ENCODE peak calls at places on chromosomes 3 and 15, in seven cellular contexts. H, M, A, E, J, F and R are unnamed samples.

GRCh38 chr15:82871577-82872484 is 62.4 kb downstream of the WHAMM start:
- DNase-seq in H (no peak), M (no peak), A (peak), E (no peak), J (no peak), F (no peak), R (no peak)

GRCh38 chr3:27590437-27591320 is 106.5 kb upstream of the SLC4A7 start:
- DNase-seq in H (no peak), M (no peak), A (peak), E (peak), J (no peak), F (no peak), R (no peak)

GRCh38 chr15:39455502-39455991 is 125.3 kb upstream of the THBS1 start:
- DNase-seq in H (no peak), M (no peak), A (peak), E (peak), J (peak), F (no peak), R (no peak)

GRCh38 chr15:63908986-63909385 is 75.2 kb upstream of the HERC1 start:
- DNase-seq in H (no peak), M (no peak), A (no peak), E (peak), J (no peak), F (no peak), R (no peak)

GRCh38 chr3:53711387-53711786 is 134.8 kb downstream of the CHDH start:
- DNase-seq in H (no peak), M (no peak), A (no peak), E (no peak), J (no peak), F (no peak), R (no peak)

GRCh38 chr15:90143176-90143655 is 40.9 kb upstream of the IDH2 start:
- DNase-seq in H (peak), M (peak), A (peak), E (peak), J (peak), F (peak), R (peak)

GRCh38 chr15:70031680-70032079 is 66.0 kb downstream of the TLE3 start:
- DNase-seq in H (no peak), M (no peak), A (no peak), E (no peak), J (no peak), F (no peak), R (no peak)

GRCh38 chr3:52523386-52524257 is 10.0 kb downstream of the NT5DC2 start:
- DNase-seq in H (no peak), M (no peak), A (no peak), E (no peak), J (no peak), F (no peak), R (no peak)

GRCh38 chr3:44865272-44866005 is 3.7 kb downstream of the TMEM42 start:
- DNase-seq in H (no peak), M (peak), A (no peak), E (peak), J (no peak), F (no peak), R (no peak)

GRCh38 chr15:39376371-39376909 is 204.4 kb upstream of the THBS1 start:
- DNase-seq in H (no peak), M (no peak), A (peak), E (no peak), J (no peak), F (no peak), R (no peak)

GRCh38 chr15:46467041-46467440 is 832.2 kb downstream of the SQOR start:
- DNase-seq in H (no peak), M (no peak), A (no peak), E (no peak), J (no peak), F (no peak), R (no peak)

GRCh38 chr3:126036056-126036549 is 47.8 kb downstream of the SLC41A3 start:
- DNase-seq in H (no peak), M (no peak), A (no peak), E (no peak), J (no peak), F (no peak), R (no peak)

GRCh38 chr3:49471856-49472495 is 1.9 kb downstream of the DAG1 start:
- DNase-seq in H (no peak), M (no peak), A (no peak), E (no peak), J (no peak), F (no peak), R (no peak)

GRCh38 chr3:3209714-3210113 is 30.2 kb upstream of the CRBN start:
- DNase-seq in H (no peak), M (no peak), A (no peak), E (no peak), J (no peak), F (no peak), R (no peak)

GRCh38 chr3:169624533-169624972 is 39.0 kb downstream of the MECOM start:
- DNase-seq in H (no peak), M (no peak), A (peak), E (no peak), J (no peak), F (no peak), R (no peak)

GRCh38 chr3:173396191-173397041 is 1.1 kb upstream of the NLGN1 start:
- DNase-seq in H (no peak), M (no peak), A (no peak), E (peak), J (no peak), F (no peak), R (no peak)